ENCODE peak calls at places on chromosomes 3 and 15, in six cellular contexts. U is mesothelial cell of epicardium, V is RWPE2, M is astrocyte, N is ovary, P is astrocyte of the spinal cord. T is an unnamed sample.
A peak's percentile ranks its signal among the peaks of the same experiment; 100 is the strongest.

GRCh38 chr15:49621327-49622210 is 721 bp downstream of the DTWD1 start:
- DNase-seq in U (no peak), V (no peak), M (peak; percentile 23), N (no peak), P (peak; percentile 42), T (no peak)

GRCh38 chr3:160381470-160381869 is 17.6 kb downstream of the IFT80 start:
- DNase-seq in U (no peak), V (no peak), M (peak; percentile 58), N (no peak), P (no peak), T (no peak)

GRCh38 chr3:60636846-60637245 is 614.4 kb downstream of the FHIT start:
- DNase-seq in U (no peak), V (no peak), M (peak; percentile 61), N (no peak), P (peak; percentile 14), T (no peak)

GRCh38 chr3:180755553-180755952 is 76.3 kb upstream of the CCDC39 start:
- DNase-seq in U (no peak), V (no peak), M (no peak), N (no peak), P (no peak), T (no peak)

GRCh38 chr3:127484601-127485388 is 105.7 kb downstream of the TPRA1 start:
- DNase-seq in U (peak; percentile 30), V (peak; percentile 20), M (peak; percentile 8), N (no peak), P (no peak), T (no peak)

GRCh38 chr3:189143321-189143720 is 28.4 kb upstream of the TPRG1 start:
- DNase-seq in U (no peak), V (no peak), M (peak; percentile 35), N (no peak), P (no peak), T (no peak)

GRCh38 chr3:66441124-66441523 is 59.7 kb downstream of the LRIG1 start:
- DNase-seq in U (no peak), V (no peak), M (peak; percentile 85), N (no peak), P (peak; percentile 67), T (no peak)

GRCh38 chr15:44033894-44034293 is 161.2 kb downstream of the FRMD5 start:
- DNase-seq in U (no peak), V (no peak), M (peak; percentile 66), N (no peak), P (peak; percentile 74), T (no peak)

GRCh38 chr3:31230834-31231233 is 301.9 kb upstream of the STT3B start:
- DNase-seq in U (no peak), V (no peak), M (no peak), N (no peak), P (peak; percentile 68), T (no peak)

GRCh38 chr3:45105855-45106655 is 40.1 kb downstream of the CDCP1 start:
- DNase-seq in U (no peak), V (no peak), M (peak; percentile 94), N (no peak), P (peak; percentile 95), T (no peak)

GRCh38 chr15:79023546-79023890 is 67.1 kb downstream of the RASGRF1 start:
- DNase-seq in U (no peak), V (peak; percentile 57), M (no peak), N (no peak), P (no peak), T (no peak)

GRCh38 chr15:79025802-79026201 is 64.8 kb downstream of the RASGRF1 start:
- DNase-seq in U (no peak), V (no peak), M (no peak), N (no peak), P (no peak), T (no peak)

GRCh38 chr15:79023918-79024317 is 66.7 kb downstream of the RASGRF1 start:
- DNase-seq in U (no peak), V (peak; percentile 0), M (no peak), N (no peak), P (no peak), T (no peak)

GRCh38 chr15:79027532-79028410 is 62.8 kb downstream of the RASGRF1 start:
- DNase-seq in U (no peak), V (no peak), M (no peak), N (no peak), P (no peak), T (no peak)

GRCh38 chr15:79025201-79025600 is 65.4 kb downstream of the RASGRF1 start:
- DNase-seq in U (no peak), V (no peak), M (no peak), N (no peak), P (no peak), T (no peak)
- TF ChIP-seq CTCF in U (no peak), V (no peak), M (no peak), N (no peak), P (no peak), T (peak; percentile 47)

GRCh38 chr3:70722018-70722417 is 409.6 kb upstream of the MDFIC2 start:
- DNase-seq in U (no peak), V (no peak), M (no peak), N (no peak), P (no peak), T (no peak)

GRCh38 chr3:70712449-70713082 is 400.1 kb upstream of the MDFIC2 start:
- DNase-seq in U (no peak), V (no peak), M (no peak), N (no peak), P (no peak), T (no peak)

DNA sequence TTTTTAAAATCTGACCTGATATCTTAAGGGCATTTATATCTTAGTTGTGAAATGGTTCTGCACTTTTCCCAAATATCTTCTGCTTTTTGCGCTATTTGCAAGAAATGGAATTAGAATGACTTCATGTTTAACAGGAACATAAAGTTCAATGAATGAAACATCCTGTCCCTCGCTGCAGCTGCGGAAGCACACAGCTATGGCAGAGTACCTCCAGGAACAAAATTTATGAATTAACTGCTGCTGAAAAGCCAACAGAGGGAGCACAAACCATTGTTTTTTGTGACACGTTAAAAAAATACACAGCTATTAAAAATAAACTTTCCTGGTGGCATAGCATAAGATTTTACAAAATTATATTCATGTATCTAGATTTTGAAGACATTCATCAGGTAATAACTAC is 404.4 kb upstream of the MDFIC2 start:
- DNase-seq in U (no peak), V (no peak), M (peak; percentile 20), N (peak; percentile 18), P (peak; percentile 56), T (no peak)
- TF ChIP-seq CTCF in U (no peak), V (peak; percentile 57), M (peak; percentile 43), N (peak; percentile 24), P (peak; percentile 51), T (no peak)

GRCh38 chr15:36110659-36110993 is 468.8 kb upstream of the CDIN1 start:
- DNase-seq in U (no peak), V (no peak), M (no peak), N (no peak), P (no peak), T (no peak)
- TF ChIP-seq CTCF in U (no peak), V (no peak), M (no peak), N (no peak), P (no peak), T (no peak)

GRCh38 chr15:73992594-73992898 is 451 bp upstream of the STOML1 start:
- DNase-seq in U (no peak), V (no peak), M (no peak), N (no peak), P (no peak), T (no peak)
- TF ChIP-seq CTCF in U (no peak), V (peak; percentile 93), M (no peak), N (no peak), P (no peak), T (peak; percentile 57)

GRCh38 chr3:103308921-103309320 is 874.1 kb downstream of the ZPLD1 start:
- DNase-seq in U (no peak), V (no peak), M (no peak), N (no peak), P (no peak), T (no peak)
- TF ChIP-seq CTCF in U (peak; percentile 39), V (no peak), M (no peak), N (no peak), P (peak; percentile 25), T (no peak)

DNA sequence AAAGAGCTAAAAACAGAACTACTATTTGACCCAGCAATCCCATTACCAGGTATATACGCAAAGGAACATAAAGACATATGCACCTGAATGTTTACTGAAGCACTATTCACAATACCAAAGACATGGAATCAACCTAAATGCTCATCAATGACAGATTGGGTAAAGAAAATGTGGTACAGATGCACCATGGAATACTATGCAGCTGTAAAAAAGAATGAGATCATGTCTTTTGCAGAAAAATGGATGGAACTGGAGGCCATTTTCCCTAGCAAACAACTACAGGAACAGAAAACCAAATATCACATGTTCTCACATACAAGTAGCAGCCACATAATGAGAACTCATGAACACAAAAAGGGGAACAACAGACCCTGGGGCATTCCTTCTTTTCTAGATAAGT is 208.9 kb upstream of the LRRFIP2 start:
- DNase-seq in U (no peak), V (no peak), M (no peak), N (no peak), P (no peak), T (no peak)
- TF ChIP-seq CTCF in U (no peak), V (no peak), M (no peak), N (no peak), P (no peak), T (no peak)

DNA sequence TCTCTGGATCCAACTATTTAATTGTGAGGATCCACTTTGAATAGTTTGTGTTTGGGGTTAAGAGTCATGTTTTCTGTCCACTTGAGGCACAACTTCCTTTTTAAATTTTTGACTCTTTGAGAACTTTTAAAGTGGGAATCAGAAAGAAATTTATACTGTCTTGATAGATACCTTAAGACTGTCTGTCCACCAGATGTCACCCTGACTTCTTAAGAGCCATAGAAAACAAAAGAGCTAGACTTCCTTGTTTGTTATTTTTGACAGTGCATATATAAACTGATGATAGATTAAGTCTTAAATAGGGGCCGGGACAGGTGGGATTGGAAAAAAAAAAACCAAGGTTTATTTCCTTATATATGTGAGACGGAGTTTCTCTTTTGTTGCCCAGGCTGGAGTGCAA is 52.1 kb upstream of the WDR72 start:
- DNase-seq in U (no peak), V (no peak), M (no peak), N (no peak), P (no peak), T (no peak)
- TF ChIP-seq CTCF in U (no peak), V (peak; percentile 70), M (no peak), N (no peak), P (no peak), T (no peak)

DNA sequence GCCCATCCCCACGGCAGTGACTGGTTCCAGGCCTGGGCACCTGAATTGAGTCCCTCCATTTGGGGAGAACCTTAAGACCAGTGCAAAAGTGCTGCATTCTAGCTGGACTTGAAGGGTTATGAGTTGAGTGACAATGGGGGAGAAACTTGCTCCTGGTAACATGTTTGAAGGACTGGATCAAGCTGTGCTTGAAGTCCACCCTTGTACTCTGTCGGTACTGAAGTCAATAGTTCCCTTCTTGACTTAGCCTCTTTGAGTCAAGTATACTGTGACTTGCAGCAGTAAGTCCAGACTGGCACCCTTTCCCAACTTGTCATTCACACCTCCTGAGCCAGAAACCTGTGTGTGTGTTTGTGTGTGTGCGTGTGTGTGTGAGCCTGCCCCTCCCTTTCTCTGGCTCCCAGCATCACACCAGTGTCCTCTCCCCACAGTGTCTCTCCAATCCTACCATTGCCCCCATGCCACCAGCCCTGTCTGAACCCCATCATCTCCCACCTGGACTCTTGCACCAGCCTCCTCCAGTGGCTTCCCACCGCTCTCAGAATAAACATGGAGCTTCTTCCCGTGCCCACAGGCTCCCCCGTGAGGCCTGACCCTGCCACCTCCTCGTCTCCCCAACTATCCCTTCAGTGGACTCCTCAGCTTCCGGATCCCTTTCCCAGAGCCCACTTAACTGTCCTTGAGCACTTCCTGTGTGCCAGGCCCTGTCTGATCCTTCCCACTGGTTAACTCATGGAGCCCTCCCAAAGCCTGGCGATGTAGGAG is 10.2 kb upstream of the FBLN2 start:
- DNase-seq in U (no peak), V (no peak), M (no peak), N (no peak), P (no peak), T (peak; percentile 22)
- TF ChIP-seq CTCF in U (no peak), V (no peak), M (no peak), N (no peak), P (no peak), T (no peak)